ENCODE peak calls at places on chromosomes 11 and 22, in ten cellular contexts. M is WERI-Rb-1; Y is adipocyte; W is stomach; N is adrenal gland; J is K562; H is right lobe of liver; X is CD8-positive, alpha-beta memory T cell; Q is IMR-90; P is colonic mucosa. C is an unnamed sample.

GRCh38 chr11:75441804-75442132 is 8.8 kb upstream of the KLHL35 start:
- DNase-seq in M (no peak), Y (no peak), W (peak; percentile 76), N (no peak), J (no peak), H (no peak), X (no peak), Q (no peak), P (no peak), C (no peak)

GRCh38 chr22:29190051-29190450 is 15.6 kb upstream of the EMID1 start:
- DNase-seq in M (no peak), Y (no peak), W (no peak), N (no peak), J (no peak), H (no peak), X (no peak), Q (no peak), P (no peak), C (no peak)

GRCh38 chr11:20474176-20474950 is 86.8 kb downstream of the PRMT3 start:
- DNase-seq in M (no peak), Y (no peak), W (no peak), N (no peak), J (no peak), H (no peak), X (no peak), Q (no peak), P (no peak), C (no peak)

GRCh38 chr22:32788884-32789624 is 12.5 kb upstream of the TIMP3 start:
- DNase-seq in M (no peak), Y (peak; percentile 89), W (no peak), N (no peak), J (no peak), H (no peak), X (no peak), Q (peak; percentile 72), P (no peak), C (no peak)

GRCh38 chr11:15627560-15627959 is 512.8 kb downstream of the INSC start:
- DNase-seq in M (no peak), Y (peak; percentile 35), W (no peak), N (no peak), J (no peak), H (no peak), X (no peak), Q (peak; percentile 74), P (no peak), C (no peak)

GRCh38 chr22:40009953-40010751 is 15.4 kb downstream of the FAM83F start:
- DNase-seq in M (peak; percentile 80), Y (no peak), W (no peak), N (no peak), J (no peak), H (no peak), X (peak; percentile 72), Q (no peak), P (no peak), C (no peak)

GRCh38 chr11:43788394-43788793 is 92.2 kb upstream of the ALKBH3 start:
- DNase-seq in M (no peak), Y (no peak), W (no peak), N (peak; percentile 21), J (no peak), H (no peak), X (no peak), Q (no peak), P (peak; percentile 57), C (no peak)

GRCh38 chr11:87265915-87266314 is 228.2 kb downstream of the TMEM135 start:
- DNase-seq in M (no peak), Y (no peak), W (no peak), N (no peak), J (no peak), H (no peak), X (no peak), Q (peak; percentile 24), P (no peak), C (no peak)

GRCh38 chr11:120284272-120284671 is 40.8 kb upstream of the TLCD5 start:
- DNase-seq in M (no peak), Y (no peak), W (no peak), N (no peak), J (no peak), H (peak; percentile 43), X (no peak), Q (no peak), P (no peak), C (peak; percentile 44)

GRCh38 chr11:3230636-3231549 is 1.3 kb downstream of the MRGPRE start:
- DNase-seq in M (no peak), Y (no peak), W (no peak), N (no peak), J (no peak), H (no peak), X (no peak), Q (no peak), P (no peak), C (no peak)

GRCh38 chr22:42450862-42451261 is 18.7 kb upstream of the NFAM1 start:
- DNase-seq in M (no peak), Y (no peak), W (no peak), N (no peak), J (no peak), H (no peak), X (no peak), Q (no peak), P (no peak), C (no peak)

GRCh38 chr22:42446151-42446550 is 13.9 kb upstream of the NFAM1 start:
- DNase-seq in M (no peak), Y (no peak), W (no peak), N (no peak), J (no peak), H (no peak), X (no peak), Q (no peak), P (no peak), C (no peak)

GRCh38 chr22:42452916-42453315 is 20.7 kb upstream of the NFAM1 start:
- DNase-seq in M (no peak), Y (no peak), W (no peak), N (no peak), J (no peak), H (no peak), X (no peak), Q (no peak), P (no peak), C (no peak)

GRCh38 chr22:42452456-42452855 is 20.3 kb upstream of the NFAM1 start:
- DNase-seq in M (no peak), Y (no peak), W (no peak), N (no peak), J (no peak), H (no peak), X (no peak), Q (no peak), P (no peak), C (no peak)

DNA sequence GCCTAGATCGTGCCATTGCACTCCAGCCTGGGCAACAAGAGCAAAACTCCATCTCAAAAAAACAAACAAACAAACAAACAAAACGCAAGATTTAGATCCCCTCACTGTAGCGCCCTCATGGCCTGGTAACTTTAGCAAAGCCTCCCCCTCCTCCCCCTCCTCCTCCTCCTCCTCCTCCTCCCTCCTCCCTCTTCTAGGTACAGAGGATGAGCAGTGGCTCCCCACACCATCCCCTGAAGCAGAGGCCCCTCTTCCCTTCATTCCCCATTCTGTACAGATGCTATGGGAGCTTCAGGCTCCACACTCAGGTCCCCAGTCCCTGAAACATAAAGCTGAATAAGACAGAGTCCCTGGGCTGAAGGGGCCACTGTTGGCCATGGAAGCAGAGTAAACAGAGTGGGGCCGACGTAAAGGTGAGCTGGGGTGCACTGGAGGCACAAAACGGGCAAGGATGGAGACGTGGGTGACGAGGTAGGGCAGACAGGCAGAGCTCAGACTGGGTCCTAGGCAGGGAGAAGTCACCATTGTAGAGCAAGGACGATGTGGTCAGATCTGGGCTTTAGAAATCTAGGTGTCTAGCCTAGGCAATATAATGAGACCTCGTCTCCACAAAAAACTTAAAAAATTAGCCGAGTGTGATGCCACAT is 19.4 kb upstream of the NFAM1 start:
- DNase-seq in M (no peak), Y (no peak), W (no peak), N (no peak), J (no peak), H (no peak), X (no peak), Q (no peak), P (no peak), C (no peak)
- H3K27me3 ChIP-seq in M (no peaks in the 10 kb centered on the region), Y (peaks cover 33% of the 10 kb centered on the region), W (no peaks in the 10 kb centered on the region), N (no peaks in the 10 kb centered on the region), J (peaks cover 6% of the 10 kb centered on the region), H (no peaks in the 10 kb centered on the region), X (no peaks in the 10 kb centered on the region), Q (peaks cover 30% of the 10 kb centered on the region), P (no peaks in the 10 kb centered on the region), C (peaks cover 3% of the 10 kb centered on the region)

DNA sequence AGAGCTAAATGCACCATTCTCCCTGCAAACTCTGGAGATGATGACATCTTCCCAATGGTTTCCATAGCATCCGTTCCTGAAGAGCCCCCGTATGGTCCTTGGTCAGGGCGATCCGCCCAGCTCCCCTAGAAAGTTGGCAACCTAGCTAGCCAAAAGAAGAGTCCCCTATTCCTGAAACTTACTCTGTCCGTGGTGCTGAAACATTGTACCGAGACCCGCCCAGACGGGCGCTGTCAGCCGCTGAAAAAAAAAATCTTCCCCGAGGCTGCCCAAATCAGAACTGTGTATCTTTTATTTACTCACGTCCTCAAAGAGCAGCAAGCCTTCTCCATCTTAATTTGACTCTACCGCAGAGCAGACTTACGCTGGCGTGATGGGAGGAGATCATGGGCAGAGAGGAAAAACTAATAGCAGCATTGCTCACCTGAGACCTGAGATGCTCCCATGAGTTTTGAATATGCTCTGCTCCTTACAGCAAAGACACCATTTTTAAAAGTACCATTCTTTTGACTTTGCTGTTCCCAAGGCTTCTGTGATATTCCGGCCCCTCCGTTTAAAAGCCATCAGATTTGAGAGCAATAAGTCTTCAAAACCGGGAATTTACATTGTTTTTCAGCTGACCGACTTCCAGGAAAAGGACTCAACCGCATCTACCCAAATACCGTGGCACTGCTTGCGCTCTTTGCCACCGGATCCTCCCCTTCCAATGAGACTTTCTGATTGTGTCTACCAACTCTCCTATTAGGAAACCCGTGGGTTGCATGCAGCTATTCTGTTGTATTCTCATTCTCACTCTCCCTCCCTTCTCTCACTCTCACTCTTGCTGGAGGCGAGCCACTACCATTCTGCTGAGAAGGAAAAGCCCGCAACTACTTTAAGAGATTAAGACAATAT is at the start of gene SLC17A6:
- DNase-seq in M (no peak), Y (peak; percentile 66), W (no peak), N (peak; percentile 21), J (no peak), H (no peak), X (no peak), Q (peak; percentile 8), P (no peak), C (no peak)
- H3K27me3 ChIP-seq in M (no peaks in the 10 kb centered on the region), Y (peaks cover 54% of the 10 kb centered on the region), W (peaks cover 11% of the 10 kb centered on the region), N (peaks cover 58% of the 10 kb centered on the region), J (peaks cover 23% of the 10 kb centered on the region), H (no peaks in the 10 kb centered on the region), X (peaks cover 29% of the 10 kb centered on the region), Q (peaks cover 25% of the 10 kb centered on the region), P (peaks cover 40% of the 10 kb centered on the region), C (peaks cover 13% of the 10 kb centered on the region)

GRCh38 chr11:128917144-128917684 is 25.5 kb downstream of the TP53AIP1 start:
- DNase-seq in M (no peak), Y (no peak), W (no peak), N (no peak), J (no peak), H (no peak), X (no peak), Q (no peak), P (no peak), C (no peak)
- H3K27me3 ChIP-seq in M (no peaks in the 10 kb centered on the region), Y (peaks cover 63% of the 10 kb centered on the region), W (no peaks in the 10 kb centered on the region), N (no peaks in the 10 kb centered on the region), J (peaks cover 15% of the 10 kb centered on the region), H (no peaks in the 10 kb centered on the region), X (no peaks in the 10 kb centered on the region), Q (peaks cover 50% of the 10 kb centered on the region), P (no peaks in the 10 kb centered on the region), C (no peaks in the 10 kb centered on the region)

DNA sequence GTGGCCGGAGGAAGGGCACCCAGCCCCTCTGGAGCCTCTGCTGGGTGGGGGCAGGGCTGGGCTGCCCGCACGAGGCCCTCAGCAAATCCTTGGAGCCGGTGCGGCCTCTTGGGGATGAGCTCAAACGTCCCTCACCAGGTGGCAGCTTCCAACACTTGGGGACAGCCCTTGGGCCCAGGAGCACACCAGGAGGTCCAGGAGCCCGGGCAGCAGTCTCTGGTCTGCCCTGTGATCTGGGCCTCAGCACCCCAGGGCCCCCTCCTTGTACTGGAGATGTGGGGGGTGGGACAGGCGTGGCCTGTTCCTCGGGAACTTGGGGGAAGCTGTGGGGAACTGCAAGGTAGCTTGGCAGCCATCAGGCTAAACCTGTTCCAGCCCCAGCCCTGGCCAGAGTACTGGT is 40.0 kb downstream of the MOB2 start:
- DNase-seq in M (peak; percentile 43), Y (no peak), W (no peak), N (no peak), J (no peak), H (no peak), X (no peak), Q (no peak), P (no peak), C (no peak)
- H3K27me3 ChIP-seq in M (no peaks in the 10 kb centered on the region), Y (peaks cover 14% of the 10 kb centered on the region), W (no peaks in the 10 kb centered on the region), N (peaks cover 3% of the 10 kb centered on the region), J (peaks cover 58% of the 10 kb centered on the region), H (no peaks in the 10 kb centered on the region), X (no peaks in the 10 kb centered on the region), Q (no peaks in the 10 kb centered on the region), P (no peaks in the 10 kb centered on the region), C (peaks cover 18% of the 10 kb centered on the region)

C was measured in lung.